ENCODE peak calls at places on chromosomes 7 and 10, in six cellular contexts. Y, A, R, H, E and X are unnamed samples.

GRCh38 chr10:23630880-23631279 is 192.0 kb downstream of the OTUD1 start:
- DNase-seq in R (no peak), E (no peak), A (no peak), H (no peak), Y (no peak), X (no peak)

GRCh38 chr7:92560602-92561001 is 29.6 kb downstream of the FAM133B start:
- DNase-seq in E (no peak), Y (no peak), R (no peak), H (no peak), A (no peak), X (no peak)

GRCh38 chr7:51590746-51591145 is 274.1 kb upstream of the COBL start:
- DNase-seq in Y (no peak), R (no peak), E (no peak), H (no peak), A (no peak), X (no peak)

GRCh38 chr7:71733108-71733870 is 601.3 kb downstream of the GALNT17 start:
- DNase-seq in A (peak), Y (peak), R (peak), E (peak), H (peak), X (peak)

GRCh38 chr10:88282876-88283275 is 300.2 kb downstream of the RNLS start:
- DNase-seq in Y (no peak), R (no peak), A (no peak), H (no peak), E (no peak), X (no peak)

GRCh38 chr10:49539320-49539885 is 482 bp upstream of the ERCC6 start:
- DNase-seq in H (peak), R (peak), Y (peak), E (peak), A (no peak), X (peak)

GRCh38 chr10:102758226-102758932 is 14.6 kb downstream of the WBP1L start:
- DNase-seq in A (no peak), R (no peak), H (no peak), E (no peak), Y (peak), X (no peak)

GRCh38 chr10:34679177-34679576 is 135.9 kb downstream of the PARD3 start:
- DNase-seq in Y (no peak), R (no peak), H (no peak), A (no peak), E (no peak), X (no peak)

GRCh38 chr10:110207805-110208613 is 604 bp downstream of the MXI1 start:
- DNase-seq in E (peak), H (peak), A (peak), R (peak), Y (no peak), X (peak)

GRCh38 chr10:72733989-72734388 is 42.0 kb downstream of the MCU start:
- DNase-seq in A (no peak), Y (no peak), R (no peak), E (no peak), H (no peak), X (no peak)

GRCh38 chr10:14429043-14429713 is 98.5 kb upstream of the FRMD4A start:
- DNase-seq in Y (peak), A (no peak), H (no peak), E (no peak), R (no peak), X (no peak)

GRCh38 chr10:3774814-3775670 is 10.0 kb downstream of the KLF6 start:
- DNase-seq in Y (peak), E (peak), A (no peak), H (no peak), R (peak), X (no peak)

GRCh38 chr7:122260336-122260735 is 44.2 kb downstream of the FEZF1 start:
- DNase-seq in H (no peak), E (no peak), Y (no peak), R (no peak), A (no peak), X (no peak)

GRCh38 chr7:55554055-55554454 is 18.2 kb downstream of the VOPP1 start:
- DNase-seq in H (no peak), E (no peak), R (no peak), Y (no peak), A (no peak), X (no peak)

GRCh38 chr10:99888623-99889022 is 106.2 kb downstream of the ABCC2 start:
- DNase-seq in A (no peak), H (no peak), R (peak), Y (peak), E (no peak), X (no peak)

GRCh38 chr7:2245883-2246679 is 4.1 kb downstream of the NUDT1 start:
- DNase-seq in E (no peak), H (no peak), Y (no peak), R (no peak), A (no peak), X (no peak)

GRCh38 chr10:14382022-14382421 is 51.3 kb upstream of the FRMD4A start:
- DNase-seq in Y (peak), R (peak), A (no peak), E (no peak), H (no peak), X (peak)

GRCh38 chr10:49518982-49519578 is 19.8 kb downstream of the ERCC6 start:
- DNase-seq in E (peak), Y (peak), A (peak), R (peak), H (peak), X (no peak)

GRCh38 chr7:51249187-51249945 is 67.2 kb downstream of the COBL start:
- DNase-seq in A (no peak), E (peak), Y (no peak), R (no peak), H (no peak), X (no peak)

GRCh38 chr10:69716711-69717560 is 84.8 kb upstream of the COL13A1 start:
- DNase-seq in A (no peak), Y (no peak), R (peak), E (peak), H (peak), X (peak)

GRCh38 chr7:26534649-26535482 is 243.2 kb downstream of the SNX10 start:
- DNase-seq in H (no peak), R (no peak), A (no peak), Y (no peak), E (no peak), X (no peak)

GRCh38 chr7:69114374-69114773 is 483.9 kb upstream of the AUTS2 start:
- DNase-seq in R (peak), Y (no peak), A (no peak), E (no peak), H (no peak), X (no peak)

GRCh38 chr10:48237856-48238250 is 36.6 kb downstream of the FRMPD2 start:
- DNase-seq in E (no peak), H (no peak), Y (no peak), R (no peak), A (no peak), X (no peak)

GRCh38 chr10:19958787-19959186 is 142.6 kb downstream of the PLXDC2 start:
- DNase-seq in R (no peak), Y (no peak), H (no peak), A (no peak), E (no peak), X (no peak)

GRCh38 chr10:119237722-119238436 is 30.5 kb downstream of the GRK5 start:
- DNase-seq in H (no peak), A (no peak), R (no peak), E (no peak), Y (no peak), X (no peak)

GRCh38 chr7:92075455-92076158 is 58.7 kb downstream of the CYP51A1 start:
- DNase-seq in Y (no peak), H (no peak), R (peak), E (peak), A (no peak), X (no peak)

GRCh38 chr10:93917064-93917391 is 23.2 kb downstream of the SLC35G1 start:
- DNase-seq in H (no peak), A (no peak), Y (no peak), R (no peak), E (no peak), X (no peak)

GRCh38 chr7:96479015-96479645 is 157.2 kb upstream of the SLC25A13 start:
- DNase-seq in R (peak), E (no peak), Y (no peak), A (no peak), H (no peak), X (no peak)

GRCh38 chr10:133013478-133013877 is 71.1 kb upstream of the CFAP46 start:
- DNase-seq in R (no peak), H (no peak), A (peak), Y (no peak), E (no peak), X (no peak)

GRCh38 chr10:54815583-54815982 is 14.6 kb upstream of the PCDH15 start:
- DNase-seq in Y (no peak), E (no peak), A (no peak), H (no peak), R (no peak), X (no peak)

GRCh38 chr10:22648547-22648961 is 65.8 kb downstream of the PIP4K2A start:
- DNase-seq in R (peak), Y (peak), E (no peak), A (no peak), H (no peak), X (no peak)

GRCh38 chr10:132637477-132638129 is 100.0 kb downstream of the INPP5A start:
- DNase-seq in Y (peak), E (peak), A (peak), R (peak), H (peak), X (no peak)

GRCh38 chr7:133941496-133941895 is 185.6 kb upstream of the LRGUK start:
- DNase-seq in E (no peak), A (no peak), H (no peak), R (no peak), Y (no peak), X (no peak)

GRCh38 chr10:58820862-58821559 is 308.3 kb downstream of the BICC1 start:
- DNase-seq in A (no peak), R (peak), Y (peak), E (peak), H (no peak), X (no peak)